ENCODE peak calls at places on chromosome 12, in five cellular contexts. G is nucleus accumbens; A is fibroblast of mammary gland; S is amniotic epithelial cell; O is stimulated activated CD8-positive, alpha-beta memory T cell treated with anti-CD3 and anti-CD28 coated beads, Interleukin-4, amount 100 ng/mL, for 24 hours. T is an unnamed sample.

GRCh38 chr12:103503546-103504480 is 8.0 kb upstream of the C12orf42 start:
- DNase-seq in G (no peak), A (no peak), S (no peak), O (peak; percentile 30), T (peak; percentile 57)

GRCh38 chr12:115504241-115504941 is 773.1 kb downstream of the MED13L start:
- DNase-seq in G (no peak), A (no peak), S (no peak), O (no peak), T (no peak)

GRCh38 chr12:32535260-32535999 is 136.1 kb downstream of the FGD4 start:
- DNase-seq in G (peak; percentile 54), A (peak; percentile 73), S (peak; percentile 62), O (no peak), T (peak; percentile 42)

GRCh38 chr12:60693019-60693626 is 1097.3 kb downstream of the SLC16A7 start:
- DNase-seq in G (no peak), A (peak; percentile 2), S (no peak), O (no peak), T (no peak)

GRCh38 chr12:49825971-49826421 is 2.2 kb downstream of the NCKAP5L start:
- DNase-seq in G (no peak), A (peak; percentile 85), S (peak; percentile 31), O (no peak), T (no peak)

GRCh38 chr12:54560374-54560858 is 11.0 kb downstream of the PDE1B start:
- DNase-seq in G (peak; percentile 61), A (peak; percentile 52), S (peak; percentile 57), O (peak; percentile 74), T (peak; percentile 91)

GRCh38 chr12:63922446-63922845 is 77.9 kb downstream of the SRGAP1 start:
- DNase-seq in G (no peak), A (no peak), S (peak; percentile 92), O (no peak), T (no peak)

GRCh38 chr12:110754101-110754793 is 11.6 kb upstream of the PPP1CC start:
- DNase-seq in G (no peak), A (peak; percentile 67), S (no peak), O (no peak), T (no peak)

GRCh38 chr12:48977290-48978281 is 536 bp upstream of the WNT1 start:
- DNase-seq in G (no peak), A (peak; percentile 65), S (no peak), O (peak; percentile 80), T (peak; percentile 82)

GRCh38 chr12:53985358-53985899 is 483 bp downstream of the HOXC10 start:
- DNase-seq in G (no peak), A (no peak), S (no peak), O (no peak), T (no peak)

GRCh38 chr12:117013726-117014125 is 85.5 kb downstream of the TESC start:
- DNase-seq in G (no peak), A (peak; percentile 41), S (peak; percentile 11), O (no peak), T (no peak)

GRCh38 chr12:63129927-63130326 is 21.1 kb downstream of the AVPR1A start:
- DNase-seq in G (no peak), A (no peak), S (no peak), O (no peak), T (no peak)

GRCh38 chr12:131613678-131614077 is 97.2 kb upstream of the SFSWAP start:
- DNase-seq in G (no peak), A (no peak), S (no peak), O (no peak), T (no peak)

GRCh38 chr12:79333144-79333543 is 357.6 kb downstream of the PAWR start:
- DNase-seq in G (no peak), A (no peak), S (no peak), O (no peak), T (no peak)

GRCh38 chr12:51475543-51475942 is 50.9 kb downstream of the SLC4A8 start:
- DNase-seq in G (no peak), A (no peak), S (peak; percentile 1), O (no peak), T (no peak)

GRCh38 chr12:29240441-29240840 is 91.4 kb downstream of the FAR2 start:
- DNase-seq in G (no peak), A (no peak), S (no peak), O (no peak), T (no peak)

GRCh38 chr12:82910246-82910893 is 223.7 kb downstream of the TMTC2 start:
- DNase-seq in G (no peak), A (no peak), S (no peak), O (no peak), T (peak; percentile 32)

GRCh38 chr12:115956674-115957073 is 320.8 kb downstream of the MED13L start:
- DNase-seq in G (no peak), A (no peak), S (no peak), O (no peak), T (no peak)

GRCh38 chr12:117072106-117072505 is 27.1 kb downstream of the TESC start:
- DNase-seq in G (no peak), A (no peak), S (no peak), O (no peak), T (no peak)